ENCODE peak calls at places on chromosomes 12 and 14, in ten cellular contexts. A, N, W, M, Y, U, O, I, G and Z are unnamed samples.

GRCh38 chr12:124560519-124560918 is 6.9 kb downstream of the NCOR2 start:
- DNase-seq in A (no peak), N (no peak), W (no peak), M (no peak), Y (no peak), U (no peak), O (no peak), I (no peak), G (no peak), Z (no peak)

GRCh38 chr12:94244165-94245133 is 96.1 kb downstream of the PLXNC1 start:
- DNase-seq in A (peak), N (no peak), W (peak), M (peak), Y (no peak), U (no peak), O (no peak), I (peak), G (no peak), Z (no peak)

GRCh38 chr12:71626768-71627167 is 36.9 kb downstream of the ZFC3H1 start:
- DNase-seq in A (no peak), N (no peak), W (no peak), M (no peak), Y (no peak), U (no peak), O (peak), I (no peak), G (no peak), Z (no peak)

GRCh38 chr12:39145175-39145999 is 240.0 kb upstream of the CPNE8 start:
- DNase-seq in A (peak), N (no peak), W (no peak), M (no peak), Y (peak), U (peak), O (no peak), I (peak), G (peak), Z (peak)

GRCh38 chr12:109069307-109070231 is 17.2 kb downstream of the USP30 start:
- DNase-seq in A (no peak), N (no peak), W (peak), M (no peak), Y (no peak), U (no peak), O (no peak), I (no peak), G (peak), Z (peak)

GRCh38 chr14:53032838-53033390 is 82.1 kb upstream of the FERMT2 start:
- DNase-seq in A (no peak), N (no peak), W (no peak), M (no peak), Y (no peak), U (no peak), O (no peak), I (no peak), G (no peak), Z (no peak)

GRCh38 chr12:121284551-121285390 is 11.7 kb downstream of the CAMKK2 start:
- DNase-seq in A (no peak), N (no peak), W (no peak), M (no peak), Y (no peak), U (no peak), O (no peak), I (no peak), G (no peak), Z (no peak)

GRCh38 chr12:81143057-81143456 is 65.2 kb downstream of the ACSS3 start:
- DNase-seq in A (no peak), N (no peak), W (no peak), M (no peak), Y (no peak), U (no peak), O (no peak), I (no peak), G (peak), Z (no peak)

GRCh38 chr12:1539135-1539534 is 55.2 kb downstream of the FBXL14 start:
- DNase-seq in A (no peak), N (no peak), W (no peak), M (no peak), Y (no peak), U (no peak), O (no peak), I (no peak), G (peak), Z (no peak)

GRCh38 chr14:38883127-38883526 is 219.9 kb downstream of the SEC23A start:
- DNase-seq in A (no peak), N (no peak), W (no peak), M (no peak), Y (no peak), U (no peak), O (no peak), I (no peak), G (no peak), Z (no peak)

GRCh38 chr12:103590271-103590670 is 3.2 kb downstream of the STAB2 start:
- DNase-seq in A (no peak), N (no peak), W (no peak), M (no peak), Y (no peak), U (no peak), O (no peak), I (no peak), G (no peak), Z (no peak)

GRCh38 chr12:9895215-9895971 is 14.1 kb downstream of the KLRF2 start:
- DNase-seq in A (no peak), N (no peak), W (no peak), M (no peak), Y (no peak), U (no peak), O (no peak), I (no peak), G (no peak), Z (peak)